ENCODE peak calls at places on chromosomes 16 and 17, in seven cellular contexts. P is neuronal stem cell; D is upper lobe of right lung; X is effector memory CD4-positive, alpha-beta T cell; J is lung; M is colonic mucosa; E is Karpas-422. Y is an unnamed sample.

GRCh38 chr16:1790611-1791255 is 2.8 kb downstream of the IGFALS start:
- DNase-seq in P (no peak), D (peak; percentile 63), X (no peak), J (no peak), M (peak; percentile 15), E (no peak), Y (no peak)

GRCh38 chr16:4360538-4361021 is 9.5 kb upstream of the PAM16 start:
- DNase-seq in P (no peak), D (no peak), X (no peak), J (no peak), M (no peak), E (peak; percentile 77), Y (peak; percentile 21)

GRCh38 chr16:23615805-23616204 is 19.7 kb upstream of the NDUFAB1 start:
- DNase-seq in P (no peak), D (no peak), X (no peak), J (no peak), M (peak; percentile 23), E (no peak), Y (no peak)

GRCh38 chr17:69335018-69335417 is 8.1 kb upstream of the ABCA5 start:
- DNase-seq in P (no peak), D (no peak), X (no peak), J (no peak), M (no peak), E (peak; percentile 83), Y (no peak)

GRCh38 chr16:65176603-65177002 is 54.7 kb upstream of the CDH11 start:
- DNase-seq in P (no peak), D (no peak), X (no peak), J (peak; percentile 30), M (peak; percentile 19), E (no peak), Y (no peak)

GRCh38 chr17:71412803-71413202 is 708.0 kb upstream of the SOX9 start:
- DNase-seq in P (no peak), D (no peak), X (no peak), J (no peak), M (no peak), E (peak; percentile 46), Y (no peak)

GRCh38 chr17:68585643-68586042 is 15.5 kb downstream of the FAM20A start:
- DNase-seq in P (no peak), D (no peak), X (no peak), J (no peak), M (no peak), E (no peak), Y (no peak)

GRCh38 chr16:21023509-21024202 is 123.1 kb downstream of the LYRM1 start:
- DNase-seq in P (no peak), D (no peak), X (no peak), J (no peak), M (peak; percentile 24), E (no peak), Y (no peak)

GRCh38 chr17:2050871-2051387 is 4.0 kb upstream of the HIC1 start:
- DNase-seq in P (no peak), D (no peak), X (no peak), J (no peak), M (no peak), E (no peak), Y (no peak)

GRCh38 chr16:54546481-54546880 is 259.9 kb upstream of the IRX3 start:
- DNase-seq in P (no peak), D (no peak), X (no peak), J (no peak), M (no peak), E (no peak), Y (no peak)

GRCh38 chr17:63549289-63549945 is 860 bp upstream of the DCAF7 start:
- DNase-seq in P (no peak), D (no peak), X (no peak), J (no peak), M (no peak), E (no peak), Y (peak; percentile 11)

GRCh38 chr17:56153215-56153614 is at the start of gene ANKFN1:
- DNase-seq in P (no peak), D (no peak), X (no peak), J (no peak), M (no peak), E (no peak), Y (no peak)
- H3K4me3 ChIP-seq in P (no peak within 1 kb of the TSS), D (no peak within 1 kb of the TSS), X (no peak within 1 kb of the TSS), J (no peak within 1 kb of the TSS), M (no peak within 1 kb of the TSS), E (no peak within 1 kb of the TSS), Y (no peak within 1 kb of the TSS)

GRCh38 chr17:17168401-17168800 is 37.7 kb downstream of the PLD6 start:
- DNase-seq in P (no peak), D (no peak), X (no peak), J (no peak), M (no peak), E (no peak), Y (no peak)

GRCh38 chr17:17171186-17171585 is 34.9 kb downstream of the PLD6 start:
- DNase-seq in P (no peak), D (no peak), X (no peak), J (no peak), M (no peak), E (no peak), Y (no peak)

GRCh38 chr17:17171991-17172939 is 33.9 kb downstream of the PLD6 start:
- DNase-seq in P (no peak), D (no peak), X (no peak), J (no peak), M (no peak), E (no peak), Y (peak; percentile 78)

GRCh38 chr17:17169396-17169795 is 36.7 kb downstream of the PLD6 start:
- DNase-seq in P (no peak), D (no peak), X (no peak), J (no peak), M (no peak), E (no peak), Y (no peak)

DNA sequence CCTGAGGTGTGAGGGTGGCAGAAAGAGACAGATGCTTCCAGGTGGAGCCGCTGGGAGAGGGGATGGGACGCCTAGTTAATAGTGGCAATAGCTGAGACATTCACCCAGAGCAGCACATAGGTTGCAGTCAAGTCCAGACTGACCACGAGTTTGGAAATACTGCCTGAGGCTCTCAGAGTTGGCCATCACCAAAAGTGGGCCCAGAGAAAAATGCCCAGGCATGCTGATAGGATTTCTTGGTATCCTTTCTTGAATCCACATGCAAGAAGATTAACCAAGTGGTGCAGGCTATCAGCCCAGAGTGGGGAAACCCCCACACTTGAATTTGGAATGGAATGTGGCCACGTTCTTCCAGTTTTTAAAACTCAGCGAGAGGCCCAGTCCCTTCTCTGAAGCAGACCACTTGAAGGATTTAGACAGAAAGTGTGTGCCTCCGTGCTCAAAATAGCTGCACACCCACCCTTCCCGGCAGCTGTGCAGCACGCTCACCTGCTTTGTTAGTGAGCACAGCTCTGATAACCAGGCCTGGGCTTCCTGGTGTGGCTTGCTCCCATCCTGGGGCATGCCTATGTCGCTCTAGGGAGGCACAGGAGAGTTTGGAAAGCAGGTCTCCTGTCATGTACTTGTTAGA is 35.7 kb downstream of the PLD6 start:
- DNase-seq in P (no peak), D (no peak), X (no peak), J (peak; percentile 53), M (no peak), E (no peak), Y (no peak)
- H3K36me3 ChIP-seq in P (peaks cover 40% of the 10 kb centered on the region), D (peaks cover 78% of the 10 kb centered on the region), X (peaks cover 38% of the 10 kb centered on the region), J (peaks cover 27% of the 10 kb centered on the region), M (peaks cover 19% of the 10 kb centered on the region), E (no peaks in the 10 kb centered on the region), Y (peaks cover 31% of the 10 kb centered on the region)

DNA sequence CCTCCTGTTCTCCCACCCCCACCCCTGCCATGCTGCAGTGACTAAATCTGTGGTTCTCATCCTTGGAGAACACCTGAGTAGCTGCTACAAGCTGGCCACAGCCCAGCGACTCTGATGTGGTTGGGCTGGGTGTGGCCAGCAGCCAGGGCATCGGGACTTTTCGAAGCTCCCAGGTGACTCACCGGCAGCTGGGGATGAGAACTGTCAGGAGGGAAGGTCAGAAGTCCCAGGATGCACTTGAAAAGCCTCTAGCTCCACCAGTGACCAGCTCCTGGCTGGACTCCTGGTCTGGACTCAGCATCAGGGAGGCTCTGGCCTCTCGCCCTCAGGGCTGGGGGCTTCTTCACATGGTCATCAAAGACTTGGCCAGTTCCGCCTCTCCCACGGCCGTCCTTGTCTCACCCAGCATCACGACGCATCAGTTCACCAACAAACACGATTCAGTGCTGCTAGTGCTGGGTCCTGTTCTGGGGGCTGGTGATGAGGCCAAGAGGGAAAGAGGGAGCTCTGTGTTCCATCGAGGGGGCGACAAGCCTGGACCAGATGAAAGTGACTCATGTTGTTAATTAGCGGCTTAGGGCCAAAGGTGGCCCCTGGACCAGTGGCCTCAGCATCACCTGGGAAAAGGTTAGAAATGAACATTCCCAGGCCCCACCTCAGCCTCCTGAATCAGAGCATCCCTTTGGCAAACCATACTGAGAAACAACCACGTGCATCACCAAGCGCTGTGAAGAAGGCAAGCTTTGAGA is 3.9 kb upstream of the C17orf99 start:
- DNase-seq in P (no peak), D (peak; percentile 89), X (no peak), J (peak; percentile 69), M (peak; percentile 86), E (no peak), Y (no peak)
- H3K4me1 ChIP-seq in P (peaks cover 6% of the 10 kb centered on the region), D (peaks cover 55% of the 10 kb centered on the region), X (peaks cover 27% of the 10 kb centered on the region), J (peaks cover 19% of the 10 kb centered on the region), M (peaks cover 40% of the 10 kb centered on the region), E (peaks cover 13% of the 10 kb centered on the region), Y (peaks cover 6% of the 10 kb centered on the region)

DNA sequence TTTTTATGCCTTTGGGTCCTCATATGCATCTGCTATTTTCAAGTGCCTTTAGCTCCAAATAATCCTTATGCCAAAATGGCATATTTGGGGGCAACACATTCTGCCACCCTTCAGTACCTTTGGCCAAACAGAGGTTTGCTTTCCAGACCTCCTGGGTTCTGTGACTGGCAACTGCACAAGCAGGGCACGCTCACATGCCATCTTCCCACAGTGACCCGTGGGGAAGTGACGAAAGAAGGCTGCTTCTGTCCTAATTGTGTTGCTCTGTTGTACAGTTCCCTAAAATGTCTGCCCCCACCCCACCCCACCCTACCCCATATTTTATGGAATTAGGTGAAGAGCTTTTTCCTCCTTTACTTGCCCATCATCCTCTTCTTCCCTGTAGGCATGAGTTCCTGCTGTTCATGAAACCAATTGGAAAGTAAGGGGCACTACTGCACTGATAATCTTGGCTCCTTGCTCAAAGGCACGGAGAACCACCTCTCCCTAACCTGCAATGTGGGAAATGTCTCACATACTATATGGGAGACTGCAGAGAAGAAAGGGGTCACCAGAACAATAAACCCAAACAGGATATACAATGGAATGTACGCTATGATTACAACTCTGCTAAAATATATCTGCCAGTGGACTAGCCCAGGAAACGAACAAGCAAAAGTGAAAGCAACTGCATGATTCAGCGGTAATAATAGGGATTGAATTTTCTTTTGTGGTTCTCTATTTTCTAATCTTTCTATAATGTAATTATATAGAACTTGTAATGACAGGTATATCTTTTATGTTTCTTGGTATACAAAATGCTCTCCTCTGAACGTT is 3.3 kb upstream of the SLFN12L start:
- DNase-seq in P (no peak), D (peak; percentile 73), X (peak; percentile 20), J (peak; percentile 63), M (peak; percentile 43), E (no peak), Y (no peak)
- H3K4me3 ChIP-seq in P (no peak overlapping the region), D (peak overlapping the region; percentile 48), X (peak overlapping the region; percentile 59), J (peak overlapping the region; percentile 39), M (peak overlapping the region; percentile 18), E (no peak overlapping the region), Y (no peak overlapping the region)

GRCh38 chr17:27644586-27644985 is 13.6 kb downstream of the LGALS9 start:
- DNase-seq in P (no peak), D (no peak), X (no peak), J (no peak), M (no peak), E (no peak), Y (no peak)
- H3K36me3 ChIP-seq in P (no peaks in the 10 kb centered on the region), D (peaks cover 12% of the 10 kb centered on the region), X (peaks cover 27% of the 10 kb centered on the region), J (no peaks in the 10 kb centered on the region), M (no peaks in the 10 kb centered on the region), E (no peaks in the 10 kb centered on the region), Y (no peaks in the 10 kb centered on the region)